ENCODE peak calls at places on chromosomes 12 and 14, in six cellular contexts. A is epithelial cell of esophagus; D is pancreas; Y is A549; Q is lower leg skin; L is CD8-positive, alpha-beta T cell. U is an unnamed sample.

GRCh38 chr14:43706901-43707300 is 800.2 kb downstream of the FSCB start:
- DNase-seq in A (no peak), D (no peak), Y (peak), Q (no peak), L (no peak), U (peak)

GRCh38 chr14:68823434-68824206 is 30.8 kb upstream of the ZFP36L1 start:
- DNase-seq in A (no peak), D (no peak), Y (no peak), Q (no peak), L (no peak), U (no peak)

GRCh38 chr14:75262641-75263040 is 16.0 kb upstream of the FOS start:
- DNase-seq in A (no peak), D (no peak), Y (no peak), Q (no peak), L (no peak), U (no peak)

GRCh38 chr12:26627335-26627734 is 205.7 kb downstream of the ITPR2 start:
- DNase-seq in A (no peak), D (no peak), Y (no peak), Q (no peak), L (no peak), U (no peak)

GRCh38 chr12:1966561-1967211 is 37.6 kb downstream of the DCP1B start:
- DNase-seq in A (no peak), D (no peak), Y (no peak), Q (no peak), L (no peak), U (no peak)

GRCh38 chr12:24505366-24506025 is 443.4 kb downstream of the BCAT1 start:
- DNase-seq in A (peak), D (no peak), Y (no peak), Q (no peak), L (no peak), U (no peak)

GRCh38 chr12:13534645-13535398 is 338.3 kb downstream of the EMP1 start:
- DNase-seq in A (peak), D (peak), Y (peak), Q (peak), L (no peak), U (no peak)

GRCh38 chr12:89936631-89937030 is 228.0 kb upstream of the ATP2B1 start:
- DNase-seq in A (no peak), D (no peak), Y (no peak), Q (no peak), L (no peak), U (no peak)

GRCh38 chr12:45334396-45334795 is 118.5 kb downstream of the ANO6 start:
- DNase-seq in A (no peak), D (no peak), Y (no peak), Q (no peak), L (no peak), U (no peak)

GRCh38 chr12:3259976-3260375 is 182.8 kb downstream of the TSPAN9 start:
- DNase-seq in A (no peak), D (no peak), Y (no peak), Q (no peak), L (no peak), U (no peak)

GRCh38 chr12:116962197-116962596 is 51.4 kb downstream of the FBXW8 start:
- DNase-seq in A (no peak), D (no peak), Y (no peak), Q (no peak), L (no peak), U (no peak)

DNA sequence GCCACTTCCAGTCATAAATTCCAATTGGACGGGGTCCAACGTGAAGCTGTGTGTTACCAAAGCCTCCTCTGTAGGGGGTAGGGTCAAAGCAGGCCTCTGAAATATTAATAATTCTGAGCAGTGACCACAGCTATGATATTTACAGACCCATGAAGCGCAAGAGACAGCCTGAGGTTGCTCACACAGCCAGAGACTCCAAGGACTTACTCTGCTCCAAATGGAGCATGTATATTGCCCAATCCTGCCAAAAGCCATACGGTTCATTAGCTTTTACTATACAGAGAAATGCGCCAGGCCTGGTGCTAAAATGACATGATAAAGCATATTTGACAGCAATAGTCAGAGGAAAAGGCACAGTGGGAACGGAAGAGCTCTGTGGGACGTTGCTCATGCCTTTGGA is 151.3 kb downstream of the PAH start:
- DNase-seq in A (no peak), D (no peak), Y (no peak), Q (no peak), L (no peak), U (no peak)
- TF ChIP-seq CTCF in A (no peak), D (no peak), Y (no peak), Q (no peak), L (no peak), U (no peak)

GRCh38 chr12:91331371-91331770 is 148.8 kb upstream of the DCN start:
- DNase-seq in A (no peak), D (no peak), Y (no peak), Q (no peak), L (no peak), U (no peak)

GRCh38 chr12:91326043-91327027 is 143.7 kb upstream of the DCN start:
- DNase-seq in A (peak), D (peak), Y (peak), Q (peak), L (no peak), U (no peak)

GRCh38 chr12:91332305-91332704 is 149.7 kb upstream of the DCN start:
- DNase-seq in A (no peak), D (no peak), Y (no peak), Q (no peak), L (no peak), U (no peak)

GRCh38 chr12:91327136-91327535 is 144.5 kb upstream of the DCN start:
- DNase-seq in A (no peak), D (no peak), Y (no peak), Q (no peak), L (no peak), U (no peak)

DNA sequence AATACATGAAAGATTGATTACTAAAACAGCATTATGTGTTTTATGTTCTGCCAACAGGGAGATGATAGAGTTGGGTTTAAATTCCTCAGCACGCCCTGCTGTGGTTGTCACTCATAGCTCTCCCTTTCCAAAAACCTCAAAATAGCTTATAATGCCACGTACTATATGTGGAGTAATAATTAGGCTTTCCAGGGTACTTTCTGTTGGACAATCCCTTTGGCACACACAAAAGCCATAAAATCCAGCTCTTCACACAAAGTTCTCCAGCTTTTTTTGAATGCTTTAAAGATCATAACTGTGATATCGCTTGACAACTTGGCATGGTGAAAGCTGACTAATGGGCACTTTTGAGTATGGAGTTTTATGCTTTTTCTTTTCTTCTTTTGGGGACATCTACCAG is 145.3 kb upstream of the DCN start:
- DNase-seq in A (no peak), D (no peak), Y (no peak), Q (no peak), L (no peak), U (peak)
- TF ChIP-seq CTCF in A (no peak), D (no peak), Y (no peak), Q (no peak), L (no peak), U (no peak)

GRCh38 chr14:95174184-95174804 is 17.0 kb upstream of the DICER1 start:
- DNase-seq in A (no peak), D (no peak), Y (no peak), Q (no peak), L (no peak), U (no peak)
- TF ChIP-seq CTCF in A (peak), D (no peak), Y (peak), Q (no peak), L (no peak), U (peak)

DNA sequence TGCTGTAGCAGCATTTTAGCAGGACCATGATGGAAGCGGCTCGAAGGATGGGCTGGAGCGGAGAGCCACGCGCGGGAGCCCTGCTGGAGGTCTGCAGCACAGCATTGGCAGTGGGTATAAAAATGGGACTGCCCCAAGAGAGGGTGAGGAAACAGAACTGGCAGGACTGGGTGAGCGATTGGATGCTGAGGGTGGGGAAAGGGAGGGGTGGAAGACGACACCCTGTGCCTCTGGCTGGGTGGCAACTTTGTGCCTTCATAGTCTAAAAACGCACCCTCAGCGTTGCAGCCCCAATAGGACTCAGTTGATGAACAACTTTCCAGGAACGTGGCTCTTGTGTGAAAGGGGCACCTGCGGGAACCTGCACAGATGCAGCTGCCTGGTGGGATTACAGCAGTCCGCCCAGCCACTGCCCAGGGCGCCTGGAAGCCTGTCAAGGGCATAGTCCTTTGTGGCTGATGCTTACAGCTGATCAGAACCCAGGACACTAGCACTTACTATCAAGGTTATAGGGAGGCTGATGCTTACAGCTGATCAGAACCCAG is 73.0 kb downstream of the NINJ2 start:
- DNase-seq in A (no peak), D (no peak), Y (no peak), Q (no peak), L (no peak), U (no peak)
- TF ChIP-seq CTCF in A (no peak), D (no peak), Y (no peak), Q (no peak), L (no peak), U (no peak)

GRCh38 chr14:56390859-56391258 is 188.7 kb upstream of the TMEM260 start:
- DNase-seq in A (peak), D (no peak), Y (peak), Q (no peak), L (no peak), U (no peak)
- TF ChIP-seq CTCF in A (peak), D (no peak), Y (no peak), Q (no peak), L (no peak), U (peak)

GRCh38 chr12:130571089-130571488 is 145.0 kb downstream of the RIMBP2 start:
- DNase-seq in A (no peak), D (no peak), Y (no peak), Q (no peak), L (no peak), U (no peak)
- TF ChIP-seq CTCF in A (no peak), D (no peak), Y (no peak), Q (no peak), L (no peak), U (no peak)

DNA sequence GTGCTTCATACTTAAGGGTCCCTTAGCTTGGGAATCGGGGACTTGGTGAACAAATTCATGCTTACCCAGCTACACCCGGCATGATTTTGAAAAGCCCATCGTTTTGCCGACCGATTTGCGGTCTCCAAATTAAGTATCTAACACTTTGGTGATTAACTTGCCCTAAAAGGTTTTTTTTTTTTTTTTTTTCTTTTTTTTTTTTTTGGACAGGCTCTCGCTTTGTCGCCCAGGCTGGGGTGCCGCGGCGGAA is 843 bp upstream of the HSP90AA1 start:
- DNase-seq in A (no peak), D (no peak), Y (no peak), Q (no peak), L (no peak), U (no peak)
- TF ChIP-seq CTCF in A (no peak), D (no peak), Y (no peak), Q (no peak), L (no peak), U (no peak)

U was measured in retinal pigment epithelial cell.